ENCODE peak calls at places on chromosomes 16 and 17, in seven cellular contexts. S, L, A, J, C, K and U are unnamed samples.

GRCh38 chr16:64282181-64282580 is 839.7 kb downstream of the CDH11 start:
- DNase-seq in S (no peak), L (no peak), A (no peak), J (no peak), C (no peak), K (no peak), U (no peak)

GRCh38 chr17:33299115-33299514 is 6.0 kb upstream of the ASIC2 start:
- DNase-seq in S (no peak), L (no peak), A (no peak), J (no peak), C (no peak), K (no peak), U (no peak)

GRCh38 chr17:7058831-7059447 is 15.0 kb upstream of the SLC16A11 start:
- DNase-seq in S (peak), L (no peak), A (peak), J (no peak), C (no peak), K (no peak), U (no peak)

GRCh38 chr17:4004517-4005295 is 40.5 kb upstream of the ATP2A3 start:
- DNase-seq in S (peak), L (peak), A (peak), J (peak), C (peak), K (peak), U (peak)

GRCh38 chr16:27319257-27319965 is 5.6 kb downstream of the IL4R start:
- DNase-seq in S (no peak), L (no peak), A (no peak), J (no peak), C (no peak), K (no peak), U (no peak)

GRCh38 chr16:85617948-85618347 is 4.8 kb downstream of the GSE1 start:
- DNase-seq in S (no peak), L (no peak), A (no peak), J (no peak), C (no peak), K (no peak), U (no peak)

GRCh38 chr17:142102-142661 is 4.8 kb downstream of the SCGB1C2 start:
- DNase-seq in S (peak), L (peak), A (peak), J (no peak), C (no peak), K (no peak), U (no peak)

GRCh38 chr17:4214142-4214541 is 49.6 kb downstream of the ANKFY1 start:
- DNase-seq in S (no peak), L (no peak), A (no peak), J (no peak), C (no peak), K (no peak), U (no peak)

GRCh38 chr16:24685539-24686432 is 43.7 kb upstream of the TNRC6A start:
- DNase-seq in S (peak), L (peak), A (peak), J (no peak), C (no peak), K (no peak), U (peak)

GRCh38 chr17:3918372-3919122 is 2.3 kb upstream of the P2RX1 start:
- DNase-seq in S (no peak), L (no peak), A (no peak), J (no peak), C (no peak), K (no peak), U (no peak)

GRCh38 chr17:75899353-75899752 is 2.6 kb upstream of the TRIM65 start:
- DNase-seq in S (no peak), L (no peak), A (no peak), J (no peak), C (no peak), K (no peak), U (no peak)

GRCh38 chr16:67110136-67110847 is 551 bp downstream of the PHAF1 start:
- DNase-seq in S (no peak), L (no peak), A (no peak), J (no peak), C (no peak), K (no peak), U (no peak)

GRCh38 chr16:89720520-89720858 is 209 bp downstream of the VPS9D1 start:
- DNase-seq in S (no peak), L (peak), A (peak), J (no peak), C (no peak), K (no peak), U (peak)

GRCh38 chr16:8712589-8713361 is 38.4 kb downstream of the ABAT start:
- DNase-seq in S (no peak), L (no peak), A (no peak), J (no peak), C (no peak), K (no peak), U (peak)

GRCh38 chr17:8375738-8376259 is 705 bp downstream of the KRABD2 start:
- DNase-seq in S (no peak), L (no peak), A (peak), J (no peak), C (no peak), K (no peak), U (no peak)

GRCh38 chr16:86171329-86171728 is 272.4 kb downstream of the IRF8 start:
- DNase-seq in S (peak), L (no peak), A (peak), J (no peak), C (no peak), K (no peak), U (no peak)

GRCh38 chr16:56257666-56258359 is 66.5 kb downstream of the GNAO1 start:
- DNase-seq in S (no peak), L (no peak), A (no peak), J (no peak), C (no peak), K (no peak), U (no peak)

GRCh38 chr16:49757744-49758069 is 98.2 kb downstream of the ZNF423 start:
- DNase-seq in S (no peak), L (no peak), A (no peak), J (no peak), C (no peak), K (no peak), U (no peak)

GRCh38 chr16:84617068-84617630 is 729 bp downstream of the COTL1 start:
- DNase-seq in S (no peak), L (no peak), A (peak), J (peak), C (peak), K (no peak), U (no peak)

GRCh38 chr17:43932357-43932756 is 9.9 kb downstream of the PPY start:
- DNase-seq in S (no peak), L (no peak), A (no peak), J (no peak), C (no peak), K (no peak), U (no peak)

GRCh38 chr16:80319181-80319580 is 221.6 kb upstream of the DYNLRB2 start:
- DNase-seq in S (no peak), L (no peak), A (no peak), J (no peak), C (no peak), K (no peak), U (no peak)

GRCh38 chr17:21171970-21172510 is 41.9 kb downstream of the TMEM11 start:
- DNase-seq in S (no peak), L (no peak), A (no peak), J (no peak), C (no peak), K (no peak), U (no peak)

GRCh38 chr17:57294629-57295501 is 38.5 kb downstream of the MSI2 start:
- DNase-seq in S (no peak), L (no peak), A (no peak), J (peak), C (peak), K (peak), U (no peak)

GRCh38 chr17:74201250-74201649 is 2.2 kb upstream of the RPL38 start:
- DNase-seq in S (peak), L (no peak), A (peak), J (no peak), C (no peak), K (peak), U (no peak)

GRCh38 chr16:89442990-89443726 is 47.2 kb downstream of the ANKRD11 start:
- DNase-seq in S (peak), L (no peak), A (peak), J (no peak), C (no peak), K (peak), U (peak)

GRCh38 chr16:88775825-88776224 is 9.2 kb downstream of the PIEZO1 start:
- DNase-seq in S (no peak), L (no peak), A (no peak), J (no peak), C (no peak), K (no peak), U (no peak)